ENCODE peak calls at places on chromosomes 4 and X, in four cellular contexts. N is right atrium auricular region; B is effector memory CD4-positive, alpha-beta T cell; F is T-helper 1 cell. S is an unnamed sample.

GRCh38 chrX:47091149-47091775 is 13.0 kb downstream of the RGN start:
- DNase-seq in N (no peak), B (no peak), F (no peak), S (no peak)

GRCh38 chr4:103054030-103054429 is 22.5 kb downstream of the SLC9B2 start:
- DNase-seq in N (peak), B (no peak), F (no peak), S (no peak)

GRCh38 chr4:89906787-89907521 is 12.3 kb downstream of the MMRN1 start:
- DNase-seq in N (no peak), B (no peak), F (no peak), S (no peak)

GRCh38 chr4:84531689-84532088 is 32.6 kb upstream of the NKX6-1 start:
- DNase-seq in N (no peak), B (no peak), F (no peak), S (no peak)

GRCh38 chr4:140557831-140558435 is 10.8 kb downstream of the UCP1 start:
- DNase-seq in N (no peak), B (no peak), F (no peak), S (no peak)

GRCh38 chr4:74324262-74324661 is 16.0 kb downstream of the EPGN start:
- DNase-seq in N (no peak), B (no peak), F (no peak), S (no peak)

GRCh38 chr4:88285235-88285505 is 809 bp upstream of the PPM1K start:
- DNase-seq in N (no peak), B (no peak), F (no peak), S (no peak)

GRCh38 chr4:159024828-159025227 is 78.1 kb upstream of the RAPGEF2 start:
- DNase-seq in N (no peak), B (no peak), F (no peak), S (no peak)

GRCh38 chr4:135244605-135245146 is 1043.1 kb upstream of the PABPC4L start:
- DNase-seq in N (no peak), B (no peak), F (no peak), S (no peak)

GRCh38 chr4:129335263-129335662 is 239.3 kb downstream of the C4orf33 start:
- DNase-seq in N (no peak), B (no peak), F (no peak), S (no peak)

GRCh38 chr4:46878641-46879040 is 30.4 kb downstream of the COX7B2 start:
- DNase-seq in N (no peak), B (no peak), F (no peak), S (no peak)

GRCh38 chr4:101418055-101418454 is 70.7 kb upstream of the PPP3CA start:
- DNase-seq in N (no peak), B (peak), F (peak), S (peak)

GRCh38 chr4:77734928-77735327 is 84.2 kb downstream of the CNOT6L start:
- DNase-seq in N (no peak), B (no peak), F (peak), S (peak)

GRCh38 chrX:123745511-123745910 is 12.7 kb upstream of the THOC2 start:
- DNase-seq in N (no peak), B (no peak), F (no peak), S (no peak)

GRCh38 chrX:48890934-48891401 is 6.6 kb downstream of the TIMM17B start:
- DNase-seq in N (no peak), B (no peak), F (no peak), S (peak)

S was measured in stimulated activated naive CD4-positive, alpha-beta T cell.